ENCODE peak calls at places on chromosomes 12 and 14, in four cellular contexts. M is K562, I is GM12878, K is HepG2. H is an unnamed sample.

GRCh38 chr12:52708010-52708409 is 4.7 kb upstream of the KRT77 start:
- DNase-seq in I (no peak), K (no peak), M (peak), H (no peak)

GRCh38 chr12:53059434-53060063 is 9.7 kb downstream of the TNS2 start:
- DNase-seq in I (no peak), M (no peak), K (no peak), H (no peak)

GRCh38 chr12:46865311-46865710 is 39.5 kb upstream of the SLC38A4 start:
- DNase-seq in M (no peak), I (no peak), K (no peak), H (no peak)

GRCh38 chr12:7588703-7589329 is 76.9 kb downstream of the APOBEC1 start:
- DNase-seq in K (peak), I (peak), M (peak), H (peak)

GRCh38 chr12:14256139-14256538 is 109.3 kb upstream of the ATF7IP start:
- DNase-seq in M (no peak), I (no peak), K (no peak), H (no peak)

GRCh38 chr12:4047441-4047840 is 174.2 kb upstream of the PARP11 start:
- DNase-seq in M (no peak), K (no peak), I (no peak), H (no peak)

GRCh38 chr12:6056406-6057211 is 67.9 kb downstream of the VWF start:
- DNase-seq in K (peak), I (no peak), M (peak), H (peak)

GRCh38 chr14:24315807-24316596 is 4.7 kb downstream of the LTB4R start:
- DNase-seq in I (no peak), K (peak), M (peak), H (no peak)

GRCh38 chr14:54683882-54684794 is 117.2 kb downstream of the SAMD4A start:
- DNase-seq in I (no peak), K (no peak), M (no peak), H (no peak)

GRCh38 chr12:28507055-28507454 is 316.8 kb downstream of the CCDC91 start:
- DNase-seq in I (no peak), M (no peak), K (no peak), H (no peak)

GRCh38 chr12:99154264-99154982 is 493.1 kb upstream of the GARIN6 start:
- DNase-seq in I (no peak), K (no peak), M (no peak), H (no peak)

DNA sequence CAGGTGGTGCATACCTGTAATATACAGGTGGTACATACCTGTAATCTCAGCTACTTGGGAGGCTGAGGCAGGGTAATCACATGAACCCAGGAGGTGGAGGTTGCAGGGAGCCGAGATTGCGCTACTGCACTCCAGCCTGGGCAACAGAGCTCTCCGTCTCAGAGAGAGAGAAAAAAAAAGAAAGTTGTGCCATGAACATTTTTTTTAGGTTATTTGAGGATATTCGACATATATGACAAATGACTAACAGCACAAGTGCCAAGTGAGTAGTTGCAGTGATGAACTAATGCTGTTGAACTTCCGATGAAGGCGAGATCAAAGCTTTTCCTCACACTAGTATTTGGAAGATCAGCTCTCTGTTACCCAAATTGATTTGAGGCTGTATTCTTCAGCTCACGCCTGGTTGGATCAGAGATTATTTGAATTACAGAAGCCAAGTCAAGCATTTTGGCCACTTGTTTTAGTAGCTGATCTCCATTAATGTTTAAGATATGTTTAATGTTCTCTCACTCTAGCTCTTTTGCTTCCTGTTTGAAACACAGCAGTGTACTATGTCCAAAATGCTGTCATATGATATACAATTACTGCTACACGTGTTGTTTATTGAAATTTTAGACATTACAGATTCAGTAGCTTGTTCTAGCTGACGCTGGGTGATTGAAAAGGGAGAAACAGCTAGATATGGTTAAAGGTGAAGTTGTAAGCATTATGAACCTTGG is 43.4 kb downstream of the WDR20 start:
- DNase-seq in K (no peak), I (no peak), M (no peak), H (no peak)
- TF ChIP-seq FOXM1 in K (no peak), I (no peak), M (no peak), H (no peak)

DNA sequence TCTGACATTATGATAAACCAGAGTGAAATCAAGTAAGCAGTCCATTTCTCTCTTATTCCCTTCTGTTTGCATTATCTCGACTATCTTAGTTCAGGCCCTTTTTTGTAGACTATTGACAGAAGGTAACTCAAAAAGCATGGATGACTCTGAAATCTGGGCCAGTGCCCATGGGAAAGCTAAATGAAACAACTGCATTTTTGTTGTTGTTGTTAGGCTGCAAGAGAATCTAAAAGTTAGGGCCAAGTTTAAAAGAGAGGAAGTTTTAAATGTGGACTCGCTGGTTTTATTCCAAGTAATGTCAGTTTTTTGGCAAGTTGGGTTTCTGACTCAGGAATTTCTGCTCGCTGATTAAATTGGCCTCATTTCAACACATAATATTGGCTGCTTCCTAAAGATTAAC is 201.1 kb downstream of the PIK3C2G start:
- DNase-seq in K (no peak), M (no peak), I (no peak), H (no peak)
- TF ChIP-seq BHLHE40 in K (no peak), M (no peak), I (no peak), H (no peak)

DNA sequence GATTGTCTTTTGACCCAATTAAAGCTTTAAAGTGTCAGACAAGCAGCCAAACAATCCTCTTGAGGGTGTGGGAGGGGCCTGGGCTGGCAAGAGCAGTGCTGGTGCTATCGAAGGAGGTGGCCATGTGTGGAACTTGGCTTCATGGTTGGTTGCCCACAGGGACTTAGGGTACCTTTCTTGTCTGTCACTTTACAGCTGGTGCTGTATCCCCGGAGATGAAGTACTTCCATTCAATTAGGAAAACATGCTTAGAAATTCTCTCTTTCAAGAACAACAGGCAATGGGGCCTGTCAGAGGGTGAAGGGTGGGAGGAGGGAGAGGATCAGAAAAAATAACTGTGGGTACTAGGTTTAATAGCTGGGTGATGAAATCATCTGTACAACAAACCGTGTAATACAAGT is 86.5 kb downstream of the DAAM1 start:
- DNase-seq in K (no peak), M (no peak), I (peak), H (no peak)
- TF ChIP-seq FOXM1 in K (no peak), M (no peak), I (no peak), H (no peak)

GRCh38 chr12:131943389-131943788 is 6.4 kb upstream of the EP400 start:
- DNase-seq in M (no peak), I (no peak), K (no peak), H (no peak)
- TF ChIP-seq BHLHE40 in M (no peak), I (no peak), K (no peak), H (no peak)

DNA sequence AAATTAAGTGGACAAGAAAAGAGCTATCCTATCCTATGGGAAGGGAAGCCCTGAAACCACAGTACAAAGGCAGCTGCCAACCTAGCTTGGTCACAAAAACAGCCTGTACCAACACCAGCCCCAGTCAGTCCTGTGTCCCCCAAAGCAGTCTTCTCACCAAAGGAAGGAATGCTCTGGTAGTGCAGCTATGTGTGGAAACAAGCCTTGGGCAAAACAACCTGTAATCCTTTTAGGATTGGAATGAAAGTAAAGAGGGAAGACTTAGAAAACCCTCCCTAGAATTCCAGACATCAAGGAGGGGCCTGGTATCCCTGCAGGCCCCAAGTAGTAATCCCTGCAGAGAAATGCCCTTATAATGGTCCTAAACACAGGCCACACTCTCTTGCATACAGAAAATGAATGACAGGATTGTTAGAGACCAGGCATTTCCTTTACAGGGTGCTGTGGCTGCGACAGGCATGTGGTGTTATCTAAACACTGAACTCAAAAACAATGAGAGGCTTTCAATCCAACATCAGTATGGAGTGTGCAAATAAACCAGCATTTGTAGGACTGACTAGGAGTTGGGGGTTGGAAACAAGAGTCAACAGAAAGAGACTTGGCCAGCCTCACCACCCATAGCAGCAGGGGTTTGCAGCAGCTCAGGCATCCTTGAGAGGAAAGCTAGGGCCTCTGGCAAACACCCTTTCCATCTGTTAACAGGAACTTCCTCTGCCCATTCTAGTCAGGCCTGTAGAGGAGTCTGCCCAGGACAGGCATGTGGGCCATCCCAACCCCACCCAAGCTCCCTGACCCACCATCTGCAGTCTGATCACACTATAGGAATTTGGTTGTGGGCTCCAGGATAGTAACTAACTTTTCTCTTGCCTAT is 59.1 kb downstream of the DCAF5 start:
- DNase-seq in I (no peak), K (peak), M (no peak), H (no peak)
- TF ChIP-seq FOXM1 in I (no peak), K (no peak), M (no peak), H (no peak)

H was measured in HEK293T.